ENCODE peak calls at places on chromosome 1, in six cellular contexts. N, F, Z, H, D and K are unnamed samples.

GRCh38 chr1:197838836-197839235 is 63.6 kb upstream of the DENND1B start:
- DNase-seq in D (no peak), H (no peak), N (peak), F (peak), Z (peak), K (peak)

GRCh38 chr1:2441746-2442145 is 29.4 kb upstream of the PEX10 start:
- DNase-seq in N (no peak), H (no peak), F (no peak), Z (no peak), D (no peak), K (no peak)

GRCh38 chr1:162736184-162736583 is 54.3 kb upstream of the HSD17B7 start:
- DNase-seq in Z (no peak), H (no peak), D (no peak), N (no peak), F (no peak), K (no peak)

GRCh38 chr1:109927908-109928307 is 17.3 kb downstream of the CSF1 start:
- DNase-seq in F (no peak), Z (peak), N (no peak), D (no peak), H (no peak), K (no peak)

GRCh38 chr1:183404456-183404855 is 13.7 kb downstream of the NMNAT2 start:
- DNase-seq in H (no peak), D (no peak), F (no peak), Z (no peak), N (no peak), K (no peak)

GRCh38 chr1:161242313-161242712 is 4.3 kb upstream of the NR1I3 start:
- DNase-seq in D (no peak), Z (peak), H (no peak), F (no peak), N (no peak), K (no peak)

GRCh38 chr1:51956528-51957509 is 33.7 kb downstream of the RAB3B start:
- DNase-seq in Z (peak), N (no peak), F (no peak), D (no peak), H (no peak), K (no peak)

GRCh38 chr1:108828074-108828961 is 28.6 kb downstream of the AKNAD1 start:
- DNase-seq in Z (peak), F (peak), N (peak), H (peak), D (peak), K (no peak)

GRCh38 chr1:31243451-31244286 is 4.0 kb upstream of the NKAIN1 start:
- DNase-seq in D (no peak), H (peak), N (no peak), F (no peak), Z (peak), K (no peak)